ENCODE peak calls at places on chromosomes 6 and 20, in eight cellular contexts. S, U, E, Z, L, C, D and K are unnamed samples.

GRCh38 chr6:157034433-157035230 is 257.5 kb downstream of the ARID1B start:
- DNase-seq in E (peak; percentile 81), Z (peak; percentile 55), U (peak; percentile 36), S (peak; percentile 50), D (peak; percentile 53), L (peak; percentile 54), C (peak; percentile 58), K (peak; percentile 77)

GRCh38 chr20:23656372-23656771 is 18.6 kb upstream of the CST3 start:
- DNase-seq in U (no peak), Z (no peak), S (no peak), C (no peak), L (no peak), D (no peak), E (no peak), K (no peak)

GRCh38 chr20:47175501-47175900 is 181.0 kb downstream of the ZMYND8 start:
- DNase-seq in C (no peak), Z (no peak), U (no peak), S (peak; percentile 22), D (no peak), E (no peak), L (no peak), K (no peak)

GRCh38 chr20:38745757-38746156 is 2.5 kb upstream of the ACTR5 start:
- DNase-seq in U (peak; percentile 23), D (no peak), C (no peak), L (no peak), Z (no peak), E (no peak), S (no peak), K (no peak)

GRCh38 chr6:68572525-68572924 is 62.6 kb upstream of the ADGRB3 start:
- DNase-seq in D (no peak), S (peak; percentile 63), Z (peak; percentile 11), L (peak; percentile 62), C (peak; percentile 1), E (peak; percentile 6), U (no peak), K (peak; percentile 88)

GRCh38 chr6:154402081-154402780 is 45.6 kb upstream of the IPCEF1 start:
- DNase-seq in E (no peak), C (peak; percentile 71), Z (no peak), U (no peak), L (no peak), D (no peak), S (no peak), K (no peak)

GRCh38 chr20:50545123-50545522 is 34.9 kb downstream of the PTPN1 start:
- DNase-seq in U (no peak), L (no peak), E (no peak), S (no peak), D (peak; percentile 69), Z (no peak), C (no peak), K (peak; percentile 54)

GRCh38 chr6:35764238-35764896 is 12.0 kb upstream of the CLPSL2 start:
- DNase-seq in U (peak; percentile 50), E (no peak), L (no peak), S (peak; percentile 79), Z (no peak), C (peak; percentile 35), D (no peak), K (peak; percentile 99)

GRCh38 chr6:41344865-41345264 is 9.5 kb downstream of the NCR2 start:
- DNase-seq in E (no peak), Z (no peak), C (no peak), L (no peak), U (no peak), D (no peak), S (no peak), K (no peak)

GRCh38 chr6:132530293-132530974 is 7.6 kb upstream of the TAAR9 start:
- DNase-seq in S (peak; percentile 77), Z (peak; percentile 28), D (peak; percentile 25), U (peak; percentile 61), E (peak; percentile 67), C (peak; percentile 38), L (peak; percentile 72), K (peak; percentile 82)

GRCh38 chr20:58690851-58691250 is 1.7 kb upstream of the NPEPL1 start:
- DNase-seq in U (no peak), C (no peak), D (peak; percentile 9), L (no peak), E (peak; percentile 63), Z (no peak), S (no peak), K (no peak)

GRCh38 chr20:40714109-40714508 is 25.1 kb upstream of the MAFB start:
- DNase-seq in D (no peak), L (no peak), E (no peak), S (no peak), Z (no peak), U (no peak), C (no peak), K (no peak)

GRCh38 chr20:48066256-48066655 is 281.0 kb upstream of the SULF2 start:
- DNase-seq in U (no peak), E (peak; percentile 26), S (no peak), L (no peak), C (peak; percentile 60), D (peak; percentile 77), Z (no peak), K (no peak)

GRCh38 chr20:44745560-44746366 is at the start of gene KCNK15:
- DNase-seq in C (peak; percentile 35), S (peak; percentile 68), L (no peak), Z (peak; percentile 71), E (peak; percentile 71), D (no peak), U (no peak), K (peak; percentile 73)

GRCh38 chr20:26167499-26167898 is 470.8 kb upstream of the ZNF337 start:
- DNase-seq in Z (no peak), S (no peak), L (no peak), D (peak; percentile 52), C (peak; percentile 5), E (peak; percentile 68), U (no peak), K (no peak)

GRCh38 chr6:43093361-43094289 is 17.5 kb downstream of the PTK7 start:
- DNase-seq in L (peak; percentile 93), U (no peak), E (peak; percentile 90), Z (no peak), S (no peak), D (peak; percentile 92), C (peak; percentile 78), K (peak; percentile 54)

GRCh38 chr20:48411906-48412305 is 415.9 kb downstream of the PREX1 start:
- DNase-seq in E (no peak), L (no peak), Z (no peak), S (no peak), C (no peak), D (no peak), U (no peak), K (no peak)

GRCh38 chr6:95686858-95687257 is 109.5 kb downstream of the MANEA start:
- DNase-seq in D (no peak), L (no peak), S (no peak), C (no peak), U (no peak), E (no peak), Z (no peak), K (no peak)

GRCh38 chr6:169969372-169970099 is 218.1 kb downstream of the ERMARD start:
- DNase-seq in U (no peak), L (no peak), D (no peak), E (no peak), S (no peak), C (no peak), Z (peak; percentile 12), K (no peak)

GRCh38 chr20:8155848-8156602 is 24.0 kb downstream of the PLCB1 start:
- DNase-seq in D (no peak), L (peak; percentile 47), Z (no peak), U (no peak), S (no peak), E (peak; percentile 15), C (no peak), K (no peak)

GRCh38 chr6:2817778-2818443 is 23.8 kb downstream of the SERPINB1 start:
- DNase-seq in Z (no peak), C (peak; percentile 93), U (no peak), S (no peak), E (peak; percentile 59), D (peak; percentile 62), L (no peak), K (no peak)

GRCh38 chr6:167056370-167056769 is 57.2 kb downstream of the CEP43 start:
- DNase-seq in Z (no peak), S (no peak), C (peak; percentile 33), L (no peak), E (no peak), U (no peak), D (peak; percentile 89), K (no peak)

DNA sequence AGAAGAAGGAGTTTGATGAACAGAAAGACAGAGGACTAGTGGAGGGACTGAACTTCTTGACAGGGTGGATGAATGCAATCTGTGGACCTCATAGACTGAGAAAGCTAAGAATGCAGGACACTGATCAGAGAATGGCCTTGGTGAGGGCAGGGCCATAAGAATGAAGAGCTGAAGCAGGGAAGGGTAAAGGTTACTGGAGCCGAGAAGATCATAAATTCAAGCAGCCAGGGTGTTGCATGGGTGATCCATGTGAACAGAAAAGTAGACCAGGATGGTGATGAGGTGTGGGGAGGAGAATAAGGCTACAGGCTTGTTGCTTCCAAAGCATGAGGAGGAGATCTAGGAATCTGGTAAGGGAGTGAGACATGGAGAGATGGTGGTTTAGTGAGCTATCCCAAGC is 295.9 kb downstream of the ADGB start:
- DNase-seq in D (no peak), U (no peak), E (no peak), C (no peak), Z (no peak), L (no peak), S (no peak), K (no peak)
- H3K27me3 ChIP-seq in D (no peaks in the 10 kb centered on the region), U (no peaks in the 10 kb centered on the region), E (no peaks in the 10 kb centered on the region), C (no peaks in the 10 kb centered on the region), Z (no peaks in the 10 kb centered on the region), L (no peaks in the 10 kb centered on the region), S (no peaks in the 10 kb centered on the region), K (no peaks in the 10 kb centered on the region)

DNA sequence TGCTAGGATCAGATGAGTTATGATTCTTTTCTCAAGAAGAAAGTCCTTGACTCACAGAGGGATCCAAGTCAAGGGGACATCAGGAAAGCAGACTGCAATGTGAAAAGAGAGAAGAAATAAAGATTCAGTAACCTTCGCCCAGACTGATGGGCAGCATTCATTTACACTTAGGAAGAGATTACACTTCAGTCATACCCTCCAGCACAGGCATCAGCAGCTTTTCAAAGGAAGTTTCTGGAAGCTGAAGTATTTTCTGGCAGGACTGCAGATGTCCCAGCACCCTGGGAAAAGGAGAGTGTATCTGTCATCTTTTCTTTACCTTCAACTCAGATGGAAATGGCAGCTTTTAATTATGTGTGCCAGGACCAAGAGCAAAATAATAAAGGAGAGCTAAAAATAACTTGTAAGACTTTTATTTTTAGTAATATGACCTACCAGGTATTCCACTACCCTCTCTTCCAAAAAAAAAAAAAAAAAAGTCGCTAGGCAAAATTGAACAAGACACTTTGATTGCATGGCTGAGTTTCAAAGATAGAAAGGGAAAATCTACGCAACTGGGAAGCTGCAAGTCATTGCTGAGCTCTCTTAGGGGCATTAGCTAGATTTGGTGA is 712.1 kb downstream of the EPM2A start:
- DNase-seq in U (no peak), L (no peak), E (no peak), S (no peak), D (no peak), Z (no peak), C (no peak), K (no peak)
- H3K4me2 ChIP-seq in U (peak overlapping the region; percentile 8), L (no peak overlapping the region), E (no peak overlapping the region), S (no peak overlapping the region), D (no peak overlapping the region), Z (no peak overlapping the region), C (no peak overlapping the region), K (no peak overlapping the region)

GRCh38 chr6:86858970-86859369 is 78.4 kb upstream of the HTR1E start:
- DNase-seq in E (no peak), Z (no peak), C (no peak), D (no peak), L (no peak), U (no peak), S (no peak), K (no peak)
- H3K27me3 ChIP-seq in E (peaks cover 3% of the 10 kb centered on the region), Z (no peaks in the 10 kb centered on the region), C (no peaks in the 10 kb centered on the region), D (no peaks in the 10 kb centered on the region), L (no peaks in the 10 kb centered on the region), U (no peaks in the 10 kb centered on the region), S (no peaks in the 10 kb centered on the region), K (no peaks in the 10 kb centered on the region)

GRCh38 chr6:161455848-161456247 is 182.0 kb upstream of the AGPAT4 start:
- DNase-seq in Z (no peak), E (no peak), L (no peak), S (no peak), C (no peak), U (no peak), D (no peak), K (no peak)
- H3K4me2 ChIP-seq in Z (no peak overlapping the region), E (no peak overlapping the region), L (no peak overlapping the region), S (no peak overlapping the region), C (no peak overlapping the region), U (no peak overlapping the region), D (no peak overlapping the region), K (no peak overlapping the region)